ENCODE peak calls at places on chromosomes 5 and 9, in five cellular contexts. I is pancreas, G is PC-3, D is brain microvascular endothelial cell, R is Karpas-422. B is an unnamed sample.

GRCh38 chr5:132425009-132425937 is 55.8 kb downstream of the SLC22A5 start:
- DNase-seq in I (no peak), G (peak), D (peak), R (peak), B (peak)

GRCh38 chr9:132671620-132672412 is 1.6 kb downstream of the GTF3C4 start:
- DNase-seq in I (no peak), G (no peak), D (no peak), R (no peak), B (no peak)

GRCh38 chr9:129309906-129310305 is 131.8 kb upstream of the IER5L start:
- DNase-seq in I (no peak), G (no peak), D (no peak), R (no peak), B (no peak)

GRCh38 chr5:178940569-178941360 is at the start of gene ZNF454:
- DNase-seq in I (peak), G (no peak), D (peak), R (no peak), B (no peak)

GRCh38 chr5:77645158-77645994 is 6.9 kb upstream of the OTP start:
- DNase-seq in I (no peak), G (no peak), D (no peak), R (peak), B (no peak)

GRCh38 chr5:134226441-134227192 is 744 bp upstream of the PPP2CA start:
- DNase-seq in I (no peak), G (no peak), D (no peak), R (no peak), B (no peak)

GRCh38 chr9:105858877-105859276 is 164.5 kb downstream of the TMEM38B start:
- DNase-seq in I (no peak), G (no peak), D (no peak), R (no peak), B (no peak)

GRCh38 chr9:97411789-97412627 is at the start of gene TDRD7:
- DNase-seq in I (peak), G (peak), D (peak), R (peak), B (peak)

GRCh38 chr5:53076014-53076413 is 33.5 kb downstream of the MOCS2 start:
- DNase-seq in I (no peak), G (no peak), D (no peak), R (no peak), B (no peak)

GRCh38 chr9:113223963-113224362 is 2.6 kb downstream of the SLC31A1 start:
- DNase-seq in I (no peak), G (no peak), D (peak), R (peak), B (no peak)

GRCh38 chr9:135825435-135826187 is 81.7 kb downstream of the CAMSAP1 start:
- DNase-seq in I (no peak), G (no peak), D (no peak), R (no peak), B (no peak)

GRCh38 chr9:8489845-8490244 is 690.3 kb upstream of the DMAC1 start:
- DNase-seq in I (no peak), G (no peak), D (no peak), R (no peak), B (no peak)

GRCh38 chr5:33272288-33272687 is 168.5 kb upstream of the TARS1 start:
- DNase-seq in I (no peak), G (peak), D (peak), R (no peak), B (no peak)

GRCh38 chr5:133528841-133529240 is 83.5 kb downstream of the FSTL4 start:
- DNase-seq in I (no peak), G (no peak), D (no peak), R (no peak), B (no peak)

GRCh38 chr9:127793093-127793708 is 7.4 kb downstream of the CDK9 start:
- DNase-seq in I (no peak), G (no peak), D (no peak), R (no peak), B (no peak)

GRCh38 chr5:111002036-111002435 is 69.5 kb upstream of the TSLP start:
- DNase-seq in I (no peak), G (no peak), D (no peak), R (no peak), B (no peak)

GRCh38 chr5:53944981-53945380 is 365.4 kb downstream of the ARL15 start:
- DNase-seq in I (no peak), G (no peak), D (peak), R (no peak), B (no peak)

GRCh38 chr5:97998946-97999345 is 774.5 kb upstream of the RGMB start:
- DNase-seq in I (no peak), G (no peak), D (no peak), R (no peak), B (no peak)

GRCh38 chr5:5793560-5793959 is 371.1 kb downstream of the ICE1 start:
- DNase-seq in I (no peak), G (no peak), D (no peak), R (no peak), B (no peak)

GRCh38 chr9:134641173-134641985 is at the start of gene COL5A1:
- DNase-seq in I (peak), G (peak), D (peak), R (no peak), B (peak)

GRCh38 chr5:123035950-123036390 is 555 bp downstream of the PPIC start:
- DNase-seq in I (peak), G (peak), D (peak), R (no peak), B (no peak)

GRCh38 chr9:32543047-32543446 is 9.1 kb upstream of the SMIM27 start:
- DNase-seq in I (no peak), G (no peak), D (no peak), R (no peak), B (no peak)

GRCh38 chr5:159459951-159460538 is 129.8 kb upstream of the IL12B start:
- DNase-seq in I (no peak), G (peak), D (peak), R (peak), B (no peak)

GRCh38 chr5:141343242-141343952 is at the start of gene PCDHGA3:
- DNase-seq in I (no peak), G (no peak), D (peak), R (peak), B (no peak)

GRCh38 chr9:135375001-135375400 is 104.6 kb upstream of the PPP1R26 start:
- DNase-seq in I (no peak), G (no peak), D (no peak), R (no peak), B (no peak)

GRCh38 chr5:176658817-176659216 is 11.5 kb downstream of the TSPAN17 start:
- DNase-seq in I (no peak), G (no peak), D (peak), R (no peak), B (peak)

GRCh38 chr9:96638606-96639364 is 16.3 kb downstream of the PRXL2C start:
- DNase-seq in I (no peak), G (no peak), D (no peak), R (no peak), B (no peak)

GRCh38 chr9:116998305-116998704 is 311.2 kb downstream of the TRIM32 start:
- DNase-seq in I (no peak), G (peak), D (no peak), R (peak), B (peak)

GRCh38 chr9:27340876-27341540 is 44.1 kb upstream of the EQTN start:
- DNase-seq in I (no peak), G (no peak), D (no peak), R (no peak), B (no peak)

GRCh38 chr9:126392662-126393383 is 66.2 kb downstream of the MVB12B start:
- DNase-seq in I (no peak), G (no peak), D (no peak), R (no peak), B (no peak)

GRCh38 chr5:180339583-180340183 is 13.5 kb downstream of the GFPT2 start:
- DNase-seq in I (no peak), G (no peak), D (no peak), R (no peak), B (no peak)

GRCh38 chr9:113619156-113619861 is 155.8 kb downstream of the RGS3 start:
- DNase-seq in I (peak), G (no peak), D (no peak), R (no peak), B (no peak)

GRCh38 chr5:148446591-148446990 is 62.8 kb downstream of the FBXO38 start:
- DNase-seq in I (no peak), G (no peak), D (no peak), R (no peak), B (no peak)

GRCh38 chr9:114291064-114291474 is 31.8 kb upstream of the ORM1 start:
- DNase-seq in I (peak), G (peak), D (peak), R (peak), B (peak)

GRCh38 chr5:160272889-160273288 is 39.5 kb downstream of the CCNJL start:
- DNase-seq in I (no peak), G (no peak), D (no peak), R (no peak), B (no peak)

GRCh38 chr9:131618071-131618479 is 72.8 kb downstream of the PRRT1B start:
- DNase-seq in I (peak), G (no peak), D (no peak), R (no peak), B (no peak)
- H3K27ac ChIP-seq in I (no peak), G (no peak), D (no peak), R (no peak), B (no peak)

DNA sequence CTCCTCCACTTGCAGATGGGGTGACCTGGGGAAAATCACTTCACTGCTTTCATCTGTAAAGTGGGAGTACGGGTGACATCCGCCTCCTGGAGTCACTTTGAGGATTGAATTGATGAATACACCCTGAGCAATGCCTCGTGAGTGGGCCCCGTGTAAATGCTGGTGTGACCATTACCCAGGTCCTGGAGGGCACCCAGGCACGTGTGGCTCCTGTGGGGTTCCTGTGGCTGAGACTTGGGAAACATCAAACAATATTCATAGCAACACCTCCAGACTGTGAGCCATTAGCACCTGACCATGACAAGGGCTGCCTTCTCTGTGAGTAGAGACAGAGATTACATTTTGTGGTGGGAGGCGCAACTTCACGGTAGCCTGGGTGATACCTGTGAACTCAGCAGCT is 11.4 kb downstream of the MRPL36 start:
- DNase-seq in I (no peak), G (no peak), D (no peak), R (no peak), B (no peak)
- H3K27ac ChIP-seq in I (no peak), G (no peak), D (no peak), R (no peak), B (no peak)

GRCh38 chr9:90727498-90727897 is 74.1 kb upstream of the SYK start:
- DNase-seq in I (no peak), G (no peak), D (no peak), R (no peak), B (no peak)

GRCh38 chr9:90722116-90722515 is 79.5 kb upstream of the DIRAS2 start:
- DNase-seq in I (no peak), G (no peak), D (no peak), R (no peak), B (no peak)

GRCh38 chr9:90724880-90725279 is 76.7 kb upstream of the SYK start:
- DNase-seq in I (no peak), G (no peak), D (no peak), R (no peak), B (no peak)

GRCh38 chr9:90726215-90726614 is 75.4 kb upstream of the SYK start:
- DNase-seq in I (no peak), G (peak), D (no peak), R (peak), B (no peak)

GRCh38 chr9:90724112-90724511 is 77.5 kb upstream of the SYK start:
- DNase-seq in I (no peak), G (peak), D (no peak), R (no peak), B (no peak)
- H3K27ac ChIP-seq in I (no peak), G (no peak), D (no peak), R (no peak), B (no peak)

GRCh38 chr9:19224563-19224962 is 5.9 kb upstream of the DENND4C start:
- DNase-seq in I (no peak), G (no peak), D (no peak), R (no peak), B (no peak)
- H3K27ac ChIP-seq in I (no peak), G (no peak), D (no peak), R (no peak), B (no peak)

DNA sequence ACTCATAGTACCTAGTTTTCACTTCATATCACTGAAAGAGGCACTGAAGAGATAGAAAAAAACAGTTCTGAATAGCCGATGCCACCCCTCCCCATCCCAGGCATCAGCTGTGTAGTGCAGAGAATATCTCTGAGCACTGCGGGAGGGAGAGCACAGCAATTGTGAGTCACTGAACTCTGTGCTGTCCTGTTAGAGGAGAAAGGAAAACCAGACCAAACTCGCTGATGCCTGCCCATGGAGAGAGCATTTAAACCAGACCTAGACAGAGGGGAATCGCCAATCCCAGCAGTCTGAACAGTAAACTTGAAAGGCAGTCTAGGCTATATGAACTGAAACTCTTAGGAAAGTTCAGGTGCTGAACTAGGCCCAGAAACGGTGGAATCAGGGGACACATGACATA is 120.1 kb upstream of the SLC30A5 start:
- DNase-seq in I (no peak), G (no peak), D (no peak), R (no peak), B (no peak)
- H3K27ac ChIP-seq in I (no peak), G (no peak), D (no peak), R (no peak), B (no peak)